ENCODE peak calls at places on chromosomes 1 and 21, in six cellular contexts. U is dorsolateral prefrontal cortex; G is NCI-H2107; F is T-helper 1 cell; T is stimulated activated effector memory CD8-positive, alpha-beta T cell treated with anti-CD3 and anti-CD28 coated beads, Interleukin-12 subunit alpha, Interleukin-12 subunit beta, amount 100 ng/mL, for 72 hours; M is amniotic stem cell. Q is an unnamed sample.

GRCh38 chr21:39003982-39004775 is 179.1 kb downstream of the PSMG1 start:
- DNase-seq in M (no peak), G (no peak), T (no peak), F (no peak), U (no peak), Q (peak)

GRCh38 chr1:17016317-17016661 is 4.6 kb upstream of the ATP13A2 start:
- DNase-seq in M (no peak), U (no peak), G (no peak), F (no peak), T (no peak), Q (peak)

GRCh38 chr1:210940081-210940617 is 193.8 kb downstream of the KCNH1 start:
- DNase-seq in M (no peak), F (no peak), U (no peak), T (no peak), G (no peak), Q (no peak)

GRCh38 chr1:28640766-28641165 is 2.1 kb downstream of the TAF12 start:
- DNase-seq in F (peak), G (no peak), T (no peak), U (no peak), M (no peak), Q (no peak)

GRCh38 chr1:43205671-43206070 is 33.5 kb downstream of the CFAP57 start:
- DNase-seq in G (no peak), T (no peak), F (no peak), M (no peak), U (no peak), Q (no peak)

GRCh38 chr1:93349231-93350135 is 3.8 kb downstream of the DR1 start:
- DNase-seq in U (no peak), T (no peak), F (no peak), M (no peak), G (no peak), Q (no peak)

GRCh38 chr1:196680107-196680506 is 28.3 kb downstream of the CFH start:
- DNase-seq in G (no peak), T (no peak), F (no peak), U (no peak), M (no peak), Q (no peak)

GRCh38 chr1:14561014-14561693 is 37.3 kb upstream of the KAZN start:
- DNase-seq in M (no peak), U (no peak), T (no peak), G (no peak), F (no peak), Q (no peak)

GRCh38 chr1:223873044-223873443 is 27.3 kb upstream of the TP53BP2 start:
- DNase-seq in U (no peak), G (no peak), M (no peak), F (no peak), T (no peak), Q (no peak)

GRCh38 chr1:92538413-92539061 is 51.8 kb upstream of the GFI1 start:
- DNase-seq in T (peak), M (no peak), U (no peak), F (no peak), G (no peak), Q (no peak)

GRCh38 chr1:76203132-76203531 is 128.6 kb downstream of the ST6GALNAC3 start:
- DNase-seq in M (no peak), G (peak), F (no peak), T (no peak), U (no peak), Q (no peak)

GRCh38 chr1:201925301-201925567 is 21.1 kb downstream of the LMOD1 start:
- DNase-seq in T (no peak), U (no peak), F (no peak), M (no peak), G (no peak), Q (no peak)

GRCh38 chr1:85142753-85143152 is 58.1 kb downstream of the SYDE2 start:
- DNase-seq in G (no peak), M (no peak), U (no peak), F (no peak), T (no peak), Q (no peak)

GRCh38 chr1:110171134-110171733 is 20.9 kb downstream of the SLC6A17 start:
- DNase-seq in G (no peak), F (no peak), U (no peak), T (no peak), M (no peak), Q (no peak)

GRCh38 chr1:218850367-218850766 is 323.3 kb upstream of the LYPLAL1 start:
- DNase-seq in U (no peak), T (no peak), G (no peak), F (no peak), M (no peak), Q (no peak)

GRCh38 chr1:48767957-48768510 is 8.7 kb downstream of the BEND5 start:
- DNase-seq in T (no peak), U (no peak), F (no peak), M (no peak), G (no peak), Q (no peak)

GRCh38 chr1:109768335-109768650 is 4.6 kb upstream of the EPS8L3 start:
- DNase-seq in G (no peak), F (no peak), M (no peak), T (no peak), U (peak), Q (no peak)

GRCh38 chr21:42097860-42098259 is 26.7 kb downstream of the UMODL1 start:
- DNase-seq in G (no peak), T (no peak), F (no peak), U (no peak), M (peak), Q (peak)

GRCh38 chr1:227946624-227947424 is 908 bp downstream of the WNT9A start:
- DNase-seq in F (no peak), U (peak), M (peak), G (peak), T (peak), Q (peak)

GRCh38 chr1:27475707-27476106 is 14.3 kb downstream of the WASF2 start:
- DNase-seq in F (no peak), M (no peak), U (no peak), G (no peak), T (no peak), Q (no peak)

GRCh38 chr21:16579538-16579937 is 849.8 kb downstream of the USP25 start:
- DNase-seq in G (no peak), F (no peak), M (no peak), T (no peak), U (no peak), Q (no peak)

GRCh38 chr1:157277281-157277680 is 139.1 kb upstream of the ETV3 start:
- DNase-seq in G (no peak), F (no peak), M (no peak), U (no peak), T (no peak), Q (no peak)

GRCh38 chr1:99170516-99170915 is 93.8 kb upstream of the PLPPR4 start:
- DNase-seq in T (no peak), F (no peak), U (no peak), M (peak), G (no peak), Q (no peak)